ENCODE peak calls at places on chromosome 4, in four cellular contexts. U is BJ, P is adipocyte, B is T follicular helper cell. Y is an unnamed sample.

GRCh38 chr4:85720736-85721135 is 245.8 kb downstream of the ARHGAP24 start:
- DNase-seq in U (no peak), P (peak), B (no peak), Y (peak)

GRCh38 chr4:94413085-94413685 is 38.6 kb upstream of the PDLIM5 start:
- DNase-seq in U (peak), P (no peak), B (no peak), Y (no peak)

GRCh38 chr4:86990510-86990909 is 55.7 kb downstream of the AFF1 start:
- DNase-seq in U (no peak), P (no peak), B (no peak), Y (no peak)

GRCh38 chr4:16116019-16116418 is 32.2 kb upstream of the PROM1 start:
- DNase-seq in U (no peak), P (no peak), B (no peak), Y (no peak)

GRCh38 chr4:8910822-8911310 is 39.2 kb upstream of the HMX1 start:
- DNase-seq in U (no peak), P (no peak), B (no peak), Y (no peak)

GRCh38 chr4:56305390-56305789 is 81.9 kb downstream of the AASDH start:
- DNase-seq in U (no peak), P (no peak), B (no peak), Y (no peak)

GRCh38 chr4:86155766-86156165 is 204.1 kb downstream of the MAPK10 start:
- DNase-seq in U (no peak), P (no peak), B (no peak), Y (no peak)

GRCh38 chr4:109462297-109462696 is 28.7 kb downstream of the SEC24B start:
- DNase-seq in U (no peak), P (no peak), B (no peak), Y (no peak)

GRCh38 chr4:71446479-71447081 is 107.8 kb downstream of the SLC4A4 start:
- DNase-seq in U (no peak), P (no peak), B (no peak), Y (no peak)

GRCh38 chr4:170853422-170854021 is 763.8 kb upstream of the AADAT start:
- DNase-seq in U (no peak), P (peak), B (no peak), Y (peak)

GRCh38 chr4:76035146-76035545 is 724 bp downstream of the CXCL11 start:
- DNase-seq in U (no peak), P (no peak), B (no peak), Y (no peak)

GRCh38 chr4:52813546-52813945 is 48.6 kb upstream of the RASL11B start:
- DNase-seq in U (no peak), P (no peak), B (no peak), Y (no peak)

GRCh38 chr4:71827811-71828210 is 43.9 kb upstream of the GC start:
- DNase-seq in U (no peak), P (no peak), B (no peak), Y (no peak)

GRCh38 chr4:48635310-48635709 is 144.8 kb downstream of the FRYL start:
- DNase-seq in U (no peak), P (no peak), B (no peak), Y (peak)

GRCh38 chr4:5730436-5730835 is 19.4 kb downstream of the EVC start:
- DNase-seq in U (no peak), P (no peak), B (no peak), Y (no peak)

GRCh38 chr4:76540496-76540895 is 105.5 kb downstream of the SHROOM3 start:
- DNase-seq in U (no peak), P (peak), B (no peak), Y (no peak)

GRCh38 chr4:144591401-144591800 is 54.6 kb upstream of the HHIP start:
- DNase-seq in U (no peak), P (peak), B (no peak), Y (peak)

GRCh38 chr4:186781032-186781917 is 57.6 kb upstream of the FAT1 start:
- DNase-seq in U (no peak), P (peak), B (no peak), Y (no peak)

GRCh38 chr4:24488399-24489164 is 95.8 kb downstream of the DHX15 start:
- DNase-seq in U (no peak), P (peak), B (peak), Y (peak)

GRCh38 chr4:40251366-40251765 is 54.5 kb downstream of the RHOH start:
- DNase-seq in U (no peak), P (no peak), B (no peak), Y (peak)

GRCh38 chr4:127870688-127871087 is 10.0 kb upstream of the PLK4 start:
- DNase-seq in U (peak), P (peak), B (no peak), Y (peak)

GRCh38 chr4:89314291-89314690 is 6.7 kb upstream of the GPRIN3 start:
- DNase-seq in U (no peak), P (no peak), B (no peak), Y (peak)

GRCh38 chr4:142683503-142683902 is 162.6 kb downstream of the INPP4B start:
- DNase-seq in U (no peak), P (peak), B (no peak), Y (no peak)

GRCh38 chr4:161647757-161648156 is 516.0 kb downstream of the FSTL5 start:
- DNase-seq in U (no peak), P (no peak), B (no peak), Y (no peak)

GRCh38 chr4:156347412-156348075 is 393.9 kb upstream of the CTSO start:
- DNase-seq in U (peak), P (no peak), B (no peak), Y (peak)

GRCh38 chr4:102036619-102037376 is 246.3 kb downstream of the BANK1 start:
- DNase-seq in U (peak), P (peak), B (no peak), Y (peak)

GRCh38 chr4:184238072-184238743 is 20.5 kb upstream of the ENPP6 start:
- DNase-seq in U (no peak), P (no peak), B (no peak), Y (no peak)

GRCh38 chr4:73870778-73871177 is 1.6 kb downstream of the CXCL1 start:
- DNase-seq in U (no peak), P (peak), B (no peak), Y (peak)

GRCh38 chr4:54228563-54229501 is at the start of gene PDGFRA:
- DNase-seq in U (peak), P (peak), B (no peak), Y (peak)

GRCh38 chr4:33060873-33061542 is 2340.8 kb downstream of the PCDH7 start:
- DNase-seq in U (no peak), P (peak), B (no peak), Y (no peak)

GRCh38 chr4:185256444-185256843 is 47.0 kb downstream of the SNX25 start:
- DNase-seq in U (no peak), P (no peak), B (no peak), Y (peak)

GRCh38 chr4:78684196-78685079 is 91.7 kb upstream of the BMP2K start:
- DNase-seq in U (peak), P (peak), B (no peak), Y (peak)

GRCh38 chr4:85426366-85426765 is 48.6 kb upstream of the ARHGAP24 start:
- DNase-seq in U (no peak), P (no peak), B (no peak), Y (no peak)

GRCh38 chr4:75655562-75655961 is 17.6 kb downstream of the G3BP2 start:
- DNase-seq in U (no peak), P (no peak), B (no peak), Y (no peak)

Y was measured in HCEC 1CT.